ENCODE peak calls at places on chromosome 5, in four cellular contexts. One of them, this sample, is unnamed.

GRCh38 chr5:159928122-159928960 is 12.1 kb downstream of the ADRA1B start:
- DNase-seq in NCI-H1092: no peak
- DNase-seq in NCI-H1417: no peak
- DNase-seq in HFFc6: peak
- DNase-seq in this sample: no peak

GRCh38 chr5:31581498-31582099 is 49.5 kb downstream of the C5orf22 start:
- DNase-seq in NCI-H1092: no peak
- DNase-seq in NCI-H1417: peak
- DNase-seq in HFFc6: peak
- DNase-seq in this sample: no peak

GRCh38 chr5:141908796-141909195 is 14.9 kb upstream of the DELE1 start:
- DNase-seq in NCI-H1092: no peak
- DNase-seq in NCI-H1417: no peak
- DNase-seq in HFFc6: peak
- DNase-seq in this sample: no peak

GRCh38 chr5:52783226-52783959 is 4.3 kb upstream of the ITGA1 start:
- DNase-seq in NCI-H1092: no peak
- DNase-seq in NCI-H1417: no peak
- DNase-seq in HFFc6: peak
- DNase-seq in this sample: no peak

GRCh38 chr5:137622850-137623249 is 113.0 kb downstream of the KLHL3 start:
- DNase-seq in NCI-H1092: no peak
- DNase-seq in NCI-H1417: no peak
- DNase-seq in HFFc6: no peak
- DNase-seq in this sample: peak

GRCh38 chr5:169934990-169935389 is 45.3 kb downstream of the INSYN2B start:
- DNase-seq in NCI-H1092: no peak
- DNase-seq in NCI-H1417: no peak
- DNase-seq in HFFc6: peak
- DNase-seq in this sample: no peak

GRCh38 chr5:98880151-98880550 is 48.7 kb downstream of the CHD1 start:
- DNase-seq in NCI-H1092: no peak
- DNase-seq in NCI-H1417: no peak
- DNase-seq in HFFc6: no peak
- DNase-seq in this sample: no peak

GRCh38 chr5:83654427-83654994 is 66.1 kb downstream of the HAPLN1 start:
- DNase-seq in NCI-H1092: no peak
- DNase-seq in NCI-H1417: peak
- DNase-seq in HFFc6: no peak
- DNase-seq in this sample: no peak